ENCODE peak calls at places on chromosome 15, in eight cellular contexts. C, I, W, T, O, Y, S and V are unnamed samples.

GRCh38 chr15:98648654-98649537 is 557 bp downstream of the IGF1R start:
- DNase-seq in C (peak), S (peak), O (peak), W (no peak), Y (peak), T (no peak), I (peak), V (peak)

GRCh38 chr15:81813215-81813614 is 232.6 kb downstream of the MEX3B start:
- DNase-seq in O (no peak), I (no peak), Y (no peak), W (no peak), C (no peak), T (no peak), S (no peak), V (peak)

GRCh38 chr15:25611603-25612002 is 172.8 kb upstream of the UBE3A start:
- DNase-seq in O (no peak), T (no peak), Y (no peak), S (peak), W (no peak), I (no peak), C (peak), V (no peak)

GRCh38 chr15:57533062-57533735 is 58.5 kb upstream of the MYZAP start:
- DNase-seq in T (no peak), O (no peak), I (no peak), C (no peak), Y (no peak), S (no peak), W (no peak), V (no peak)

GRCh38 chr15:83285284-83285978 is 967 bp upstream of the BNC1 start:
- DNase-seq in Y (no peak), S (no peak), W (no peak), O (no peak), T (no peak), I (no peak), C (no peak), V (no peak)

GRCh38 chr15:100861511-100861991 is 18.1 kb upstream of the ALDH1A3 start:
- DNase-seq in S (peak), W (no peak), I (no peak), C (peak), T (no peak), O (no peak), Y (no peak), V (no peak)

GRCh38 chr15:44712108-44713005 is 1.0 kb downstream of the B2M start:
- DNase-seq in C (peak), S (peak), Y (peak), O (peak), I (peak), W (no peak), T (peak), V (peak)

GRCh38 chr15:81170504-81170903 is 26.2 kb upstream of the IL16 start:
- DNase-seq in T (no peak), O (no peak), Y (no peak), C (no peak), I (no peak), S (no peak), W (no peak), V (no peak)

GRCh38 chr15:94840794-94841587 is 609.6 kb downstream of the MCTP2 start:
- DNase-seq in T (no peak), S (no peak), C (no peak), O (no peak), Y (no peak), I (no peak), W (no peak), V (no peak)

GRCh38 chr15:75720787-75721461 is 8.3 kb upstream of the CSPG4 start:
- DNase-seq in C (peak), T (peak), S (no peak), Y (no peak), I (peak), W (peak), O (peak), V (peak)

GRCh38 chr15:76060098-76060989 is 559 bp downstream of the TMEM266 start:
- DNase-seq in S (no peak), C (no peak), T (no peak), Y (peak), I (no peak), O (no peak), W (no peak), V (no peak)

GRCh38 chr15:52340093-52340492 is 44.5 kb upstream of the MYO5C start:
- DNase-seq in O (no peak), I (no peak), Y (no peak), C (no peak), W (no peak), S (no peak), T (no peak), V (no peak)

GRCh38 chr15:55742927-55743614 is at the start of gene PRTG:
- DNase-seq in I (no peak), S (peak), Y (no peak), O (peak), T (peak), W (no peak), C (peak), V (peak)

GRCh38 chr15:29533667-29534066 is 264.0 kb upstream of the NSMCE3 start:
- DNase-seq in O (no peak), S (no peak), W (no peak), T (no peak), C (no peak), I (no peak), Y (no peak), V (no peak)

GRCh38 chr15:44328135-44328534 is 39.6 kb downstream of the GOLM2 start:
- DNase-seq in Y (no peak), T (no peak), O (no peak), W (no peak), C (no peak), S (no peak), I (no peak), V (no peak)

GRCh38 chr15:35876762-35877161 is 330.8 kb upstream of the DPH6 start:
- DNase-seq in O (no peak), Y (no peak), S (no peak), W (no peak), C (no peak), T (no peak), I (no peak), V (no peak)

GRCh38 chr15:76149291-76149910 is 89.6 kb downstream of the TMEM266 start:
- DNase-seq in T (no peak), C (no peak), Y (no peak), S (no peak), O (peak), W (no peak), I (no peak), V (no peak)

GRCh38 chr15:48865387-48866079 is 12.4 kb upstream of the EID1 start:
- DNase-seq in O (peak), Y (no peak), S (no peak), W (no peak), T (no peak), I (no peak), C (no peak), V (peak)

GRCh38 chr15:88627463-88627862 is 6.3 kb downstream of the AEN start:
- DNase-seq in C (no peak), O (no peak), T (no peak), I (no peak), W (no peak), S (no peak), Y (no peak), V (no peak)